ENCODE peak calls at places on chromosomes 4 and X, in four cellular contexts. N, A, E and T are unnamed samples.

GRCh38 chr4:84733343-84734033 is 150.6 kb downstream of the CDS1 start:
- DNase-seq in E (no peak), A (no peak), N (no peak), T (no peak)

GRCh38 chr4:76772498-76773106 is 125.3 kb downstream of the SOWAHB start:
- DNase-seq in N (no peak), E (no peak), A (peak), T (no peak)

GRCh38 chr4:155966171-155966570 is 12.5 kb upstream of the CTSO start:
- DNase-seq in N (no peak), E (no peak), A (no peak), T (no peak)

GRCh38 chr4:100022792-100023222 is 72.7 kb upstream of the H2AZ1 start:
- DNase-seq in N (no peak), E (peak), A (peak), T (no peak)

GRCh38 chrX:6225307-6226052 is 3.2 kb downstream of the NLGN4X start:
- DNase-seq in N (no peak), E (peak), A (no peak), T (no peak)

GRCh38 chrX:44400588-44400987 is 57.1 kb upstream of the EFHC2 start:
- DNase-seq in A (peak), E (no peak), N (peak), T (no peak)

GRCh38 chrX:108313662-108314061 is 124.6 kb downstream of the COL4A6 start:
- DNase-seq in N (no peak), E (no peak), A (peak), T (no peak)

GRCh38 chr4:158176108-158176507 is 3.3 kb upstream of the GASK1B start:
- DNase-seq in A (no peak), E (no peak), N (no peak), T (no peak)

GRCh38 chrX:84118769-84119168 is 69.2 kb downstream of the RPS6KA6 start:
- DNase-seq in E (no peak), N (no peak), A (no peak), T (no peak)

GRCh38 chrX:119272882-119273806 is 37.1 kb downstream of the PGRMC1 start:
- DNase-seq in N (no peak), E (peak), A (peak), T (no peak)

GRCh38 chr4:77047037-77047436 is 28.8 kb downstream of the CCNI start:
- DNase-seq in N (no peak), E (peak), A (peak), T (no peak)

GRCh38 chr4:87133183-87133582 is 87.2 kb downstream of the KLHL8 start:
- DNase-seq in A (no peak), N (no peak), E (no peak), T (no peak)

GRCh38 chr4:61443813-61444510 is 243.8 kb downstream of the ADGRL3 start:
- DNase-seq in A (peak), N (no peak), E (no peak), T (no peak)

GRCh38 chr4:27010334-27010940 is 149.8 kb downstream of the STIM2 start:
- DNase-seq in N (no peak), A (peak), E (peak), T (no peak)

GRCh38 chr4:60737858-60738257 is 462.3 kb upstream of the ADGRL3 start:
- DNase-seq in A (peak), N (no peak), E (no peak), T (no peak)

DNA sequence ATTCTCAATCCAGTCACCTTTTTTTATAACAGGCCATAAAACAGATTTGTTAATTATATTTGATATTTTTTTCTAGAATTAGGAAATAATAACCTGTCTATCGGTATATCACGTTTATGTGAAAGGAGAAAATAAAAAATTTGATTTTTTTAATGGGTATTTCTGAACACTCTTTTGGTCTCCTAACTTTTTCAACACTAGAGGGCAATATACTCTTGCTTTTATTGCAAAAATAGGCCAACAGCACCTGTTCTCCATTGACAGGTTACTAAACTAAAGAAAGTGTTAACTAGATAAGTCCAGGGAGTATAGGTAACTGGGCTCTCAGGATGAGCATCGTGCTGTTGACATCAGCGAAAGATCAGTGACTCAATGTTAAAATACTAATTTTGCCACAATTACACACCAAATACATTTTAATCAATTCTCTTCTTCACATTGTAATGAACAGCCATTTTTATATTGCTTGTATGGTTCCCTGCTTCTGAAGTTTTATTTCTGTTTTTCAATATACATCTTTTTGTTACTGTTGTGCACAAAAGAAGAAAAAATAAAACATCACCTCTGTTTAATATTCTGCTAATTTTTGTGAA is 22.8 kb downstream of the NDST4 start:
- DNase-seq in E (peak), A (peak), N (no peak), T (no peak)
- TF ChIP-seq CTCF in E (peak), A (peak), N (peak), T (peak)

GRCh38 chr4:72567036-72567435 is 2.0 kb downstream of the ADAMTS3 start:
- DNase-seq in A (no peak), E (no peak), N (no peak), T (no peak)
- H3K4me3 ChIP-seq in A (peak), E (peak), N (no peak), T (no peak)

GRCh38 chrX:120311632-120312000 is 355 bp upstream of the TMEM255A start:
- DNase-seq in A (no peak), E (no peak), N (no peak), T (no peak)

GRCh38 chrX:120310861-120311631 is at the start of gene TMEM255A:
- DNase-seq in E (peak), N (no peak), A (no peak), T (no peak)

GRCh38 chrX:120308558-120308957 is 2.7 kb downstream of the TMEM255A start:
- DNase-seq in A (no peak), N (no peak), E (no peak), T (no peak)

GRCh38 chrX:120309873-120310730 is 1.2 kb downstream of the TMEM255A start:
- DNase-seq in A (peak), N (no peak), E (peak), T (no peak)

GRCh38 chrX:120308959-120309872 is 2.0 kb downstream of the TMEM255A start:
- DNase-seq in N (no peak), E (peak), A (peak), T (no peak)
- TF ChIP-seq CTCF in N (peak), E (peak), A (peak), T (no peak)

GRCh38 chrX:40108959-40109287 is 11.2 kb upstream of the BCOR start:
- DNase-seq in E (peak), N (no peak), A (peak), T (peak)
- H3K4me3 ChIP-seq in E (peak), N (peak), A (peak), T (peak)

DNA sequence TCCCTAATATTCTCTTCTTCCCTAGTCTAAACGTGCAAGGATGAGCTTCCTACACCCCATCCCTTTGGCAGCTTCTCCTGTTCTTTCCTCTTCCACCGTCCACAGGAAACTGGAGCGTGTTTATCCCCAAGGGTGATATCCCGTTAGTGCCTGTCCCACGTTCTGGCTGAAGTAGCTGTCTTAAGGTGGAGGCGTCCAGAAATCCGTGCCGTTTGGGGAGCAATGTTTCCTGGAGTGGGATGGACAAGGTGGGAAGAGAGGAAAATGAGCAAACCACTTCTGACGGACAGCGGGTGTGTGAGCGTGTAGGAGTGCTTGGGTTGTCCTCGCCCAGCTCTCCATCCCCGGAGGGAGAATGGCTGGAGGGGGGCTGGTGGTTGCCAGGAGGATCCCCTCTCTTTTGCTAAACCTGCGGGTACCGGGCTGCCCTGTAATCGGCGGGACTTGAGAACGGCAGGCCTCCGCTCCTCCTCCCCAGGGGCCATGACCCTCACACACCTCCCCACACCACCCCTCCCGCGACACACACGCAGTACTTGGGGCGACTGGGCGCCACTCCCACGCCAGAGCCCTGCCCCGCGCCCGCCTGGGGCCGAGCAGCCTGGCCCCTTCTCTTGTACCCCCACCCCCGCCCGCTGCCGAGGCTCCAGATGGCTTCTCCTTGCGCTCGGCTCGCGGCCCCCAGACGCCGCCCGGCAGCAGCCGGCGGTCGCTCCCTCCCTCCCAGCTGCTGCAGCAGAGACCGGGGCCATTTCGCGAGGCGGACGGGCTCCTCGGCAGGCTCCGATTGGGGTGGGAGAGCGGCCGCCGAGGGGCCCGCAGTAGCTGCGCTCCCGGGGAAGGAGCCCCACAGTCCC is 13.9 kb upstream of the PRDM8 start:
- DNase-seq in E (peak), N (no peak), A (no peak), T (no peak)
- TF ChIP-seq CTCF in E (no peak), N (no peak), A (no peak), T (no peak)

GRCh38 chrX:132956421-132957210 is 1.8 kb downstream of the HS6ST2 start:
- DNase-seq in N (no peak), E (peak), A (no peak), T (no peak)
- H3K4me3 ChIP-seq in N (no peak), E (peak), A (peak), T (peak)

GRCh38 chr4:123398151-123398802 is 1.7 kb downstream of the SPRY1 start:
- DNase-seq in E (peak), A (peak), N (no peak), T (no peak)
- TF ChIP-seq CTCF in E (peak), A (peak), N (peak), T (peak)

DNA sequence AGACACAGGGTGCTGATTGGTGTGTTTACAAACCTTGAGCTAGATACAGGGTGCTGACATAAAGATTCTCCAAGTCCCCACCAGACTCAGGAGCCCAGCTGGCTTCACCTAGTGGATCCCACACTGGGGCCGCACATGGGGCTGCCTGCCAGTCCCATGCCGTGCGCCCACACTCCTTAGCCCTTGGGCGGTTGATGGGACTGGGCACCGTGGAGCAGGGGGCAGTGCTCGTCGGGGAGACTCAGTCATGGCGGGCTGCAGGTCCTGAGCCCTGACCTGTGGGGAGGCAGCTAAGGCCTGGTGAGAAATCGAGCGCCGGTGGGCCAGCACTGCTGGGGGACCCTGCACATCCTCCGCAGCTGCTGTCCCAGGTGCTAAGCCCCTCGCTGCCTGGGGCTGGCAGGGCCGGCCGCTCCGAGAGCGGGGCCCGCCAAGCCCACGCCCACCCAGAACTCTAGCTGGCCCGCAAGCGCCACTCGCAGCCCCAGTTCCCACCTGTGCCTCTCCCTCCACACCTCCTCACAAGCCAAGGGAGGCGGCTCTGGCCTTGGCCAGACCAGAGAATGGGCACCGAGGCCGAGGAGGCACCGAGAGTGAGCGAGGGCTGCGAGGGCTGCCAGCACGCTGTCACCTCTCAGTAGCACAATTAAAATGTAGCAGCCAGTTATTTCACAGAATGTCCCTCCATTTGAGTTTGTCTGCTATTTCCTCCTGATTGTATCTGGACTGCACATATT is 76.1 kb upstream of the PNPLA4 start:
- DNase-seq in A (no peak), E (no peak), N (no peak), T (no peak)
- H3K4me3 ChIP-seq in A (no peak), E (no peak), N (no peak), T (no peak)